ENCODE peak calls at places on chromosomes 3 and 15, in seven cellular contexts. L, G, U, X, C, V and E are unnamed samples.

GRCh38 chr15:77983708-77984445 is 93.6 kb downstream of the TBC1D2B start:
- DNase-seq in L (no peak), G (peak), U (no peak), X (no peak), C (no peak), V (no peak), E (no peak)

GRCh38 chr15:88627463-88627862 is 6.3 kb downstream of the AEN start:
- DNase-seq in L (no peak), G (peak), U (peak), X (no peak), C (no peak), V (no peak), E (no peak)

GRCh38 chr3:32500880-32501784 is 1.5 kb downstream of the CMTM6 start:
- DNase-seq in L (no peak), G (no peak), U (no peak), X (no peak), C (no peak), V (peak), E (no peak)

GRCh38 chr15:100125627-100126231 is 216.0 kb downstream of the ADAMTS17 start:
- DNase-seq in L (no peak), G (peak), U (peak), X (no peak), C (no peak), V (no peak), E (peak)

GRCh38 chr3:42961633-42962032 is 17.5 kb upstream of the GASK1A start:
- DNase-seq in L (peak), G (no peak), U (peak), X (no peak), C (peak), V (peak), E (no peak)

GRCh38 chr3:111143-112069 is 85.2 kb upstream of the CHL1 start:
- DNase-seq in L (peak), G (peak), U (no peak), X (peak), C (no peak), V (no peak), E (no peak)

GRCh38 chr3:58973796-58974195 is 76.0 kb downstream of the CFAP20DC start:
- DNase-seq in L (no peak), G (no peak), U (no peak), X (no peak), C (no peak), V (no peak), E (no peak)

GRCh38 chr3:50442940-50443579 is 60.4 kb downstream of the CACNA2D2 start:
- DNase-seq in L (no peak), G (no peak), U (peak), X (no peak), C (no peak), V (no peak), E (peak)

GRCh38 chr3:170228093-170228766 is 6.0 kb downstream of the PRKCI start:
- DNase-seq in L (no peak), G (no peak), U (no peak), X (no peak), C (no peak), V (no peak), E (peak)

GRCh38 chr15:34942363-34942762 is 27.2 kb downstream of the AQR start:
- DNase-seq in L (no peak), G (no peak), U (no peak), X (no peak), C (no peak), V (no peak), E (no peak)

GRCh38 chr15:91099616-91100560 is at the start of gene SV2B:
- DNase-seq in L (peak), G (no peak), U (no peak), X (peak), C (no peak), V (peak), E (no peak)

GRCh38 chr3:126394179-126394976 is at the start of gene CFAP100:
- DNase-seq in L (no peak), G (peak), U (peak), X (no peak), C (peak), V (no peak), E (peak)

GRCh38 chr3:56654460-56654859 is 28.6 kb downstream of the TASOR start:
- DNase-seq in L (no peak), G (no peak), U (no peak), X (no peak), C (no peak), V (no peak), E (no peak)
- H3K27ac ChIP-seq in L (no peak), G (no peak), U (no peak), X (no peak), C (no peak), V (no peak), E (no peak)

GRCh38 chr3:3636815-3637214 is 162.4 kb upstream of the LRRN1 start:
- DNase-seq in L (no peak), G (no peak), U (no peak), X (peak), C (no peak), V (no peak), E (no peak)
- TF ChIP-seq CTCF in L (no peak), G (no peak), U (no peak), X (no peak), C (no peak), V (no peak), E (no peak)

DNA sequence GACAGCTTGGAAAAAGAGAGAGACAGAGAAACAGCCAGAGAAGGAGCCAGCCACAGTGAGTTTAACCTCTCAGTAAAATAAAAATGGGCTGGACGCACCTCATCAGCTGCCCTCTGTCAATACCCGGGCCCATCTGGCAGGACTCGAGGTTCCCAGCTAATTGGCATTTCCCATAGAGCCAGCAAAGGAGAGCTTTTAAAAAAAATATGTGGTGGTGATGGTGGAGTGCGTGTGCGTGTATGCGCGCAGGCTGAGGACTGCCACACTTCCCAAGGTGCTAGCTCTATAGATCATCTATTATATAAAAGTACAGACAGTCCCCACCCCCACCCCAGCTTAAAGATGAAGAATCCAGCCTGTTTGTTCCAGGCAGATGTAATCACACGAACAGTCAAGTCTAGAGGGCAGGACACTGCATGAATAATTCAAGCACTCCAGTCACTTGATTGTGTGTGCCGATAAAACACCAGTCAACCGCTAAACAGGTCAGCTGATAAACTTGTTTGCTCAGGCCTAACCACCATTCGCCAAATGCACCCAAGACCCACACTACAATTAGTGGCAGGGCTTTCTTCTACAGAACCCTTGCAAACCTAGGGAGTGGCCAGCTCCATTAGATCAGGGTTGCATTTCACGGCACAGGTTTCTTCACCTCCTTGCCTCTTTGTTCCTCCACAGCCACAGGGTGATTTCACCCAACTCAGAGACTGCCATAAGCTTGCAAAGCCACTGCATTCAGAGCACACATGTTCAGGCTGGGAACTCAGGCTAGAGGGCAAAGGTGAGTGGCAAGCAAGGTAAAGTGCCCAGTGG is 5.9 kb downstream of the TLE3 start:
- DNase-seq in L (no peak), G (no peak), U (peak), X (no peak), C (no peak), V (peak), E (peak)
- TF ChIP-seq EP300 in L (no peak), G (no peak), U (no peak), X (no peak), C (no peak), V (no peak), E (no peak)

DNA sequence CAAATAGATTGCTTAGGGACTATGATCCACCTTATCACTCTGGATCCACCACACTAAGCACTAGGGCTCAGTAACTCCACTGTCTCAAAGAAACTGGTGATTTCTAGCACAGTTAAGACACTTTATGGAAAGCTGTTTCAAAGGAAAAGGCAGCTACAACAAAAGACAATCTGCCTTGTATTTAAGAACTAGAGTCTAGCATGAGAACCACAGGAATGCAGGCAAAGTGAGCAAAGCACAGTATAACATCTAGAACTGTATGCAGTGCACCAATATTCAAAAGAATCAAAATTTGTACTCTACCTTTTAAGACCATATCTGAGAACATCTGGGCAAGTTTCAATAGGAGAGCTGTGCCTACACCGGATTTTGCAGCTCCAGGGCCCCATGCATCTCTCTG is 17.9 kb downstream of the TFRC start:
- DNase-seq in L (no peak), G (no peak), U (no peak), X (no peak), C (no peak), V (no peak), E (no peak)
- H3K27ac ChIP-seq in L (no peak), G (no peak), U (no peak), X (no peak), C (no peak), V (no peak), E (no peak)

GRCh38 chr3:81244196-81244595 is 517.2 kb downstream of the GBE1 start:
- DNase-seq in L (no peak), G (no peak), U (no peak), X (no peak), C (no peak), V (no peak), E (no peak)

GRCh38 chr3:81237193-81237592 is 524.3 kb downstream of the GBE1 start:
- DNase-seq in L (no peak), G (no peak), U (no peak), X (no peak), C (no peak), V (no peak), E (no peak)

GRCh38 chr3:81245043-81245442 is 516.4 kb downstream of the GBE1 start:
- DNase-seq in L (no peak), G (no peak), U (no peak), X (no peak), C (no peak), V (no peak), E (no peak)

GRCh38 chr3:81245505-81245904 is 515.9 kb downstream of the GBE1 start:
- DNase-seq in L (no peak), G (no peak), U (no peak), X (no peak), C (no peak), V (no peak), E (no peak)

GRCh38 chr3:81242871-81243270 is 518.6 kb downstream of the GBE1 start:
- DNase-seq in L (peak), G (no peak), U (no peak), X (no peak), C (no peak), V (peak), E (no peak)
- TF ChIP-seq CTCF in L (peak), G (no peak), U (peak), X (peak), C (peak), V (peak), E (peak)

DNA sequence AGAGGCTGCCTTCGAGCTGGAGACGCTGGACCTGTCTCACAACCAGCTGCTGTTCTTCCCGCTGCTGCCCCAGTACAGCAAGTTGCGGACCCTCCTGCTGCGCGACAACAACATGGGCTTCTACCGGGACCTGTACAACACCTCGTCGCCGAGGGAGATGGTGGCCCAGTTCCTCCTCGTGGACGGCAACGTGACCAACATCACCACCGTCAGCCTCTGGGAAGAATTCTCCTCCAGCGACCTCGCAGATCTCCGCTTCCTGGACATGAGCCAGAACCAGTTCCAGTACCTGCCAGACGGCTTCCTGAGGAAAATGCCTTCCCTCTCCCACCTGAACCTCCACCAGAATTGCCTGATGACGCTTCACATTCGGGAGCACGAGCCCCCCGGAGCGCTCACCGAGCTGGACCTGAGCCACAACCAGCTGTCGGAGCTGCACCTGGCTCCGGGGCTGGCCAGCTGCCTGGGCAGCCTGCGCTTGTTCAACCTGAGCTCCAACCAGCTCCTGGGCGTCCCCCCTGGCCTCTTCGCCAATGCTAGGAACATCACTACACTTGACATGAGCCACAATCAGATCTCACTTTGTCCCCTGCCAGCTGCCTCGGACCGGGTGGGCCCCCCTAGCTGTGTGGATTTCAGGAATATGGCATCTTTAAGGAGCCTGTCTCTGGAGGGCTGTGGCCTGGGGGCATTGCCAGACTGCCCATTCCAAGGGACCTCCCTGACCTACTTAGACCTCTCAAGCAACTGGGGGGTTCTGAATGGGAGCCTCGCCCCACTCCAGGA is 21.1 kb downstream of the NRROS start:
- DNase-seq in L (no peak), G (no peak), U (no peak), X (no peak), C (no peak), V (no peak), E (peak)
- TF ChIP-seq EP300 in L (no peak), G (no peak), U (no peak), X (no peak), C (no peak), V (no peak), E (no peak)

GRCh38 chr15:31391687-31392671 is 65.3 kb downstream of the KLF13 start:
- DNase-seq in L (peak), G (peak), U (peak), X (peak), C (peak), V (peak), E (peak)

GRCh38 chr15:31387483-31388118 is 61.0 kb downstream of the KLF13 start:
- DNase-seq in L (no peak), G (peak), U (no peak), X (no peak), C (no peak), V (peak), E (no peak)

GRCh38 chr15:31390777-31391486 is 64.3 kb downstream of the KLF13 start:
- DNase-seq in L (no peak), G (peak), U (no peak), X (peak), C (no peak), V (no peak), E (no peak)

GRCh38 chr15:31390029-31390428 is 63.4 kb downstream of the KLF13 start:
- DNase-seq in L (no peak), G (no peak), U (no peak), X (peak), C (no peak), V (no peak), E (no peak)

DNA sequence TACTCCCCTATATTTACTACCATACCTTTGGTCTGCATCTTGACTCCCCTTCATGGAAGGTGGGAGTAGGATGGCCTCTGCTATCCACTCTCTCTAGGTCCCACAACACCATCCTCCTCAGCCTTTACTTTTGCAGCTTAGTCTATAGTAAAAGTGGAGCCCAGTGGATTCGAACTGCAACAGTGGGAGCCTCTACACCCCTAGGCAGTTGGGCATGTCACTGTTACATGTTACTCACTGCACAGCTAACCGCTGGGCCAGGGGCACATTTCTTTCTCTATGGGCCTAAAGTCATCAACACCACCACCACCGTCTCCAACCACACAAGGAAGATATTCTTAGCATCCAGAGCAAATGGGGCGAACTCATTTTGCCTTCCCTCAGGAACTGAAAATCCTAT is 62.9 kb downstream of the KLF13 start:
- DNase-seq in L (no peak), G (no peak), U (no peak), X (peak), C (no peak), V (no peak), E (no peak)
- H3K27ac ChIP-seq in L (no peak), G (no peak), U (no peak), X (peak), C (no peak), V (no peak), E (no peak)